ENCODE peak calls at places on chromosomes 16 and 17, in four cellular contexts. R, V, S and K are unnamed samples.

GRCh38 chr16:154223-155030 is 2.0 kb downstream of the HBZ start:
- DNase-seq in R (no peak), S (no peak), V (no peak), K (no peak)

GRCh38 chr17:51083976-51084375 is 36.7 kb downstream of the SPAG9 start:
- DNase-seq in S (no peak), V (no peak), R (no peak), K (no peak)

GRCh38 chr17:57349533-57350227 is 93.4 kb downstream of the MSI2 start:
- DNase-seq in V (no peak), S (no peak), R (no peak), K (no peak)

GRCh38 chr17:31272236-31272635 is 24.8 kb downstream of the OMG start:
- DNase-seq in R (no peak), V (no peak), S (no peak), K (no peak)

GRCh38 chr16:69330286-69331109 is at the start of gene PDF:
- DNase-seq in R (peak), S (peak), V (peak), K (peak)

GRCh38 chr17:17752822-17753448 is 71.7 kb downstream of the RAI1 start:
- DNase-seq in R (no peak), V (no peak), S (peak), K (no peak)

GRCh38 chr16:13906426-13907089 is 13.4 kb upstream of the ERCC4 start:
- DNase-seq in R (no peak), V (no peak), S (no peak), K (no peak)

GRCh38 chr17:63519116-63519881 is 3.9 kb upstream of the KCNH6 start:
- DNase-seq in V (no peak), R (no peak), S (no peak), K (no peak)

GRCh38 chr16:76729525-76729924 is 452.3 kb downstream of the CNTNAP4 start:
- DNase-seq in S (no peak), V (no peak), R (no peak), K (no peak)

GRCh38 chr17:59829217-59830006 is 63.3 kb downstream of the TUBD1 start:
- DNase-seq in R (no peak), V (no peak), S (no peak), K (no peak)

GRCh38 chr17:39264119-39264518 is 38.4 kb upstream of the STAC2 start:
- DNase-seq in V (no peak), S (no peak), R (peak), K (no peak)

GRCh38 chr16:26505501-26505900 is 561.2 kb upstream of the C16orf82 start:
- DNase-seq in S (no peak), V (no peak), R (no peak), K (no peak)